ENCODE peak calls at places on chromosomes 4 and X, in six cellular contexts. P, W, R, I, G and D are unnamed samples.

GRCh38 chr4:6701371-6701770 is 7.7 kb downstream of the S100P start:
- DNase-seq in W (peak; percentile 91), R (peak; percentile 95), G (no peak), P (no peak), I (no peak), D (no peak)

GRCh38 chrX:77900688-77901087 is 1.4 kb downstream of the COX7B start:
- DNase-seq in P (no peak), R (no peak), I (no peak), W (no peak), G (no peak), D (peak; percentile 47)

GRCh38 chr4:159018062-159018629 is 84.7 kb upstream of the RAPGEF2 start:
- DNase-seq in I (no peak), G (no peak), P (no peak), R (no peak), W (no peak), D (no peak)

GRCh38 chr4:81665050-81665449 is 193.3 kb upstream of the RASGEF1B start:
- DNase-seq in P (no peak), W (no peak), R (no peak), G (no peak), I (no peak), D (no peak)

GRCh38 chr4:159144112-159144694 is 41.3 kb downstream of the RAPGEF2 start:
- DNase-seq in G (no peak), P (no peak), W (no peak), I (no peak), R (no peak), D (no peak)

GRCh38 chr4:81747242-81747930 is 275.7 kb upstream of the RASGEF1B start:
- DNase-seq in W (no peak), G (no peak), R (no peak), I (no peak), P (no peak), D (no peak)

GRCh38 chrX:117743469-117744251 is 372.9 kb downstream of the KLHL13 start:
- DNase-seq in G (no peak), R (no peak), W (peak; percentile 34), P (no peak), I (peak; percentile 1), D (no peak)

GRCh38 chrX:12825801-12826200 is 34.6 kb downstream of the PRPS2 start:
- DNase-seq in P (no peak), I (peak; percentile 3), R (no peak), W (no peak), G (peak; percentile 72), D (peak; percentile 2)

GRCh38 chrX:39810901-39811300 is 286.9 kb downstream of the BCOR start:
- DNase-seq in G (no peak), I (no peak), W (no peak), P (no peak), R (no peak), D (no peak)

GRCh38 chr4:184461711-184462110 is 12.6 kb downstream of the IRF2 start:
- DNase-seq in I (no peak), G (no peak), P (no peak), W (no peak), R (no peak), D (no peak)

GRCh38 chr4:80711956-80712355 is 318.6 kb upstream of the BMP3 start:
- DNase-seq in I (peak; percentile 14), R (no peak), P (no peak), W (no peak), G (peak; percentile 10), D (no peak)

GRCh38 chr4:108556588-108557200 is 63.7 kb upstream of the RPL34 start:
- DNase-seq in I (no peak), P (no peak), G (no peak), R (no peak), W (no peak), D (no peak)

GRCh38 chr4:57044279-57044678 is 65.6 kb downstream of the POLR2B start:
- DNase-seq in I (peak; percentile 55), P (no peak), R (no peak), W (no peak), G (no peak), D (peak; percentile 33)

GRCh38 chr4:3879681-3880594 is 113.8 kb downstream of the ADRA2C start:
- DNase-seq in P (no peak), R (peak; percentile 61), I (no peak), G (no peak), W (no peak), D (no peak)

GRCh38 chr4:123995939-123996338 is 599.3 kb downstream of the SPRY1 start:
- DNase-seq in G (no peak), W (no peak), P (no peak), I (peak; percentile 88), R (no peak), D (peak; percentile 70)

GRCh38 chrX:1727531-1728027 is 112.7 kb downstream of the ASMT start:
- DNase-seq in P (peak; percentile 11), R (peak; percentile 57), G (peak; percentile 93), W (peak; percentile 74), I (no peak), D (no peak)

DNA sequence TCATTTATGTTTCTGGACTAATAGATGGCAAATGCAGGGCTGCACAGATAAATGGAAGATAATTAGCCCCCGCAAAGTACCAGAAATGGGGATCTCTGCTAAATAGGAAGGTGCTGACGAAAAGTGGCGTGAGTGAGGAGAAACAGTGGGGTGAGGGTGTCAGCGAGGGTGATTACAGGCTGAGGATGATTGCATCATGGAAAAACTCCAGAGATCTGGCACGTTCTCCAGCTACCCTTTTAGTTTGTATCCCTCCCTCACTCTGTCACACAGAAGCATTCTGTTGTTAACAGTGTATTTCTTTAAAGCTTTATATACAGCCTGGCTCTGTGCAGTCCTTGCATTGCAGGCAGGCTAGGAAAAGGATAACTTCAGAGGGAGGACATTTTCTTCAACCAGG is 309.6 kb upstream of the DDX53 start:
- DNase-seq in G (no peak), P (no peak), W (no peak), R (no peak), I (peak; percentile 44), D (peak; percentile 8)
- H3K4ac ChIP-seq in G (no peak overlapping the region), P (no peak overlapping the region), W (no peak overlapping the region), R (no peak overlapping the region), I (no peak overlapping the region), D (no peak overlapping the region)

GRCh38 chr4:16865897-16866283 is 32.6 kb downstream of the LDB2 start:
- DNase-seq in I (no peak), P (no peak), R (no peak), G (no peak), W (no peak), D (no peak)

GRCh38 chr4:16864199-16864598 is 34.2 kb downstream of the LDB2 start:
- DNase-seq in I (peak; percentile 8), P (no peak), G (no peak), R (no peak), W (no peak), D (no peak)

GRCh38 chr4:16860506-16860905 is 37.9 kb downstream of the LDB2 start:
- DNase-seq in G (no peak), W (no peak), I (peak; percentile 98), P (no peak), R (no peak), D (peak; percentile 72)

GRCh38 chr4:16865209-16865896 is 33.1 kb downstream of the LDB2 start:
- DNase-seq in P (no peak), R (no peak), W (no peak), G (no peak), I (no peak), D (no peak)

DNA sequence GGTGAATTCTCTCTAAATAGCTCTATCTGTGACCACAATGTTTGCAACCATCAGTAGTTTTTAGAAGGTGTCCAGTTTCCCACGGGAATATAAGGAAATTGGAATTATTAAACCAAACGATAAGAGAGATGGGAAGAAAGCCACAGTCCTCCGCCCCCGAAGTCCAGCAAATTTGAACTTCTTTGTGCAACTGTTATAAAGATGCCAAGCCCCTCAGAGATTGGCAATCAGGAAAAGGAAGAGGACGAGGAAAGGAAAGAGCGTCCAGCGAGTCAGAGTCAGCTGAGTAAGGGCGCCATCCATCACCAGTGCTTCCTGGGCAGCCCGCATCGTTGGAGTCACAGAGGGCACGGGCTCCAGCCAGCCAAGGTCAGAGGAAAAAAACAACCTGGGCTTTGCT is 35.8 kb downstream of the LDB2 start:
- DNase-seq in I (peak; percentile 36), W (no peak), R (no peak), P (no peak), G (no peak), D (peak; percentile 15)
- H3K9ac ChIP-seq in I (no peak overlapping the region), W (no peak overlapping the region), R (no peak overlapping the region), P (no peak overlapping the region), G (no peak overlapping the region), D (no peak overlapping the region)

GRCh38 chrX:48937065-48937907 is 18.5 kb upstream of the PIM2 start:
- DNase-seq in R (peak; percentile 52), G (no peak), I (no peak), P (no peak), W (no peak), D (peak; percentile 54)
- H3K4ac ChIP-seq in R (no peak overlapping the region), G (no peak overlapping the region), I (no peak overlapping the region), P (no peak overlapping the region), W (no peak overlapping the region), D (no peak overlapping the region)

GRCh38 chr4:74205046-74205445 is 47.1 kb downstream of the MTHFD2L start:
- DNase-seq in W (no peak), I (no peak), R (no peak), G (no peak), P (no peak), D (no peak)

GRCh38 chr4:74202062-74202586 is 44.2 kb downstream of the MTHFD2L start:
- DNase-seq in R (no peak), P (no peak), W (no peak), I (peak; percentile 53), G (no peak), D (peak; percentile 54)

GRCh38 chr4:74206088-74206826 is 48.3 kb downstream of the MTHFD2L start:
- DNase-seq in W (no peak), R (no peak), G (peak; percentile 22), P (no peak), I (peak; percentile 55), D (peak; percentile 63)

GRCh38 chr4:74203467-74203866 is 45.5 kb downstream of the MTHFD2L start:
- DNase-seq in G (no peak), P (no peak), W (no peak), I (no peak), R (no peak), D (no peak)

DNA sequence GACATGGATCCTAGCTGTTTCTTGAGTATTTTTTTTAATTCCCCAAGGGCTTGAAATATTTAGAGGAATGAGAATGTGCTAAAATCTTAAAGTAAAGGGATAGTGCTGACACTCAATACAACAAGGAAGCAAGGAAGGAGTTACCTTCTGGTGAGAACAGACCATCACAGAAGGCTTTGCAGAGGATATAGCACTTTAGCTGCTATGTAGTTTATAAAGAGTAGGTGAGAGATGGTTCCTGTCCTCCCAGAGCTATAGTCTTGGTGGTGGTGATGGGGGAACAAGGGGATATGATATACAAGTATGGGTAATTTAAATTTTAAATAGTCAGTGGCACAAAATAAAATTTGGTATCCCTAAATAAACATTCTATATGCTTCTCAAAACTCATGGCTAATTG is 47.6 kb downstream of the MTHFD2L start:
- DNase-seq in G (no peak), P (no peak), W (no peak), I (no peak), R (no peak), D (no peak)
- H3K9ac ChIP-seq in G (no peak overlapping the region), P (no peak overlapping the region), W (no peak overlapping the region), I (no peak overlapping the region), R (no peak overlapping the region), D (peak overlapping the region; percentile 80)

GRCh38 chrX:54482839-54483593 is 13.0 kb downstream of the FGD1 start:
- DNase-seq in I (no peak), G (no peak), R (peak; percentile 57), W (peak; percentile 54), P (no peak), D (no peak)
- H3K4ac ChIP-seq in I (peak overlapping the region; percentile 92), G (peak overlapping the region; percentile 80), R (peak overlapping the region; percentile 6), W (no peak overlapping the region), P (no peak overlapping the region), D (peak overlapping the region; percentile 93)

GRCh38 chrX:95662200-95662599 is 1022.4 kb upstream of the DIAPH2 start:
- DNase-seq in I (no peak), P (no peak), G (no peak), W (no peak), R (no peak), D (no peak)
- H3K9ac ChIP-seq in I (no peak overlapping the region), P (no peak overlapping the region), G (no peak overlapping the region), W (no peak overlapping the region), R (no peak overlapping the region), D (no peak overlapping the region)